ENCODE peak calls at places on chromosomes 4 and X, in nine cellular contexts. O, E, X, F, H, R, Q, Y and N are unnamed samples.

GRCh38 chr4:1746265-1746691 is 25.0 kb downstream of the TACC3 start:
- DNase-seq in E (peak), Y (peak), H (peak), Q (peak), F (peak), X (peak), O (peak), R (peak), N (no peak)

GRCh38 chr4:22077571-22077970 is 129.0 kb upstream of the KCNIP4 start:
- DNase-seq in Q (no peak), E (no peak), Y (no peak), O (no peak), F (no peak), X (no peak), H (no peak), R (no peak), N (no peak)

GRCh38 chrX:133468081-133468480 is 52.8 kb upstream of the GPC4 start:
- DNase-seq in F (no peak), O (no peak), Y (no peak), Q (no peak), X (no peak), E (no peak), R (no peak), H (no peak), N (no peak)

GRCh38 chr4:156547891-156548290 is 423.7 kb downstream of the PDGFC start:
- DNase-seq in E (no peak), F (no peak), O (no peak), Q (no peak), R (no peak), X (no peak), Y (no peak), H (no peak), N (no peak)

GRCh38 chr4:80192937-80193336 is 4.4 kb upstream of the PRDM8 start:
- DNase-seq in R (peak), O (no peak), H (no peak), Y (no peak), Q (no peak), E (no peak), F (no peak), X (no peak), N (no peak)

GRCh38 chr4:103012085-103012484 is 7.4 kb downstream of the SLC9B1 start:
- DNase-seq in Q (no peak), E (no peak), H (no peak), X (no peak), F (no peak), O (no peak), R (peak), Y (no peak), N (peak)

GRCh38 chrX:129600981-129601424 is 53.8 kb downstream of the APLN start:
- DNase-seq in F (no peak), O (no peak), R (peak), Y (peak), Q (peak), E (no peak), H (no peak), X (peak), N (peak)

GRCh38 chrX:134173541-134174272 is 63.3 kb upstream of the CCDC160 start:
- DNase-seq in R (no peak), Y (peak), F (peak), O (no peak), E (no peak), H (no peak), X (peak), Q (no peak), N (no peak)

GRCh38 chr4:39818646-39819045 is 120.7 kb downstream of the UBE2K start:
- DNase-seq in R (no peak), H (no peak), F (no peak), Y (no peak), E (no peak), X (no peak), O (no peak), Q (no peak), N (no peak)

GRCh38 chr4:165865995-165866650 is 6.9 kb upstream of the TLL1 start:
- DNase-seq in H (no peak), O (no peak), X (no peak), R (no peak), F (no peak), Q (no peak), E (no peak), Y (no peak), N (no peak)

GRCh38 chr4:159420162-159421057 is 317.5 kb downstream of the RAPGEF2 start:
- DNase-seq in O (no peak), R (no peak), Y (no peak), E (no peak), Q (no peak), H (no peak), X (no peak), F (no peak), N (no peak)

GRCh38 chr4:3308691-3309090 is 15.9 kb downstream of the RGS12 start:
- DNase-seq in H (peak), F (no peak), Y (no peak), R (no peak), X (no peak), Q (no peak), O (no peak), E (no peak), N (no peak)

GRCh38 chr4:138182838-138183426 is 59.2 kb downstream of the SLC7A11 start:
- DNase-seq in R (peak), E (no peak), H (no peak), X (no peak), O (no peak), F (peak), Q (peak), Y (no peak), N (peak)

GRCh38 chr4:14652522-14652921 is 349.8 kb upstream of the CPEB2 start:
- DNase-seq in F (no peak), Y (no peak), E (no peak), O (no peak), H (no peak), Q (no peak), R (peak), X (no peak), N (no peak)

GRCh38 chr4:54495091-54495490 is 162.7 kb upstream of the KIT start:
- DNase-seq in Y (no peak), F (no peak), O (no peak), X (no peak), R (no peak), E (no peak), Q (no peak), H (no peak), N (no peak)

GRCh38 chr4:78297075-78297815 is 240.1 kb downstream of the FRAS1 start:
- DNase-seq in Q (no peak), Y (no peak), X (no peak), E (no peak), R (peak), H (no peak), O (no peak), F (no peak), N (no peak)

GRCh38 chr4:147727476-147728028 is 4.3 kb upstream of the ARHGAP10 start:
- DNase-seq in R (no peak), O (no peak), X (no peak), H (no peak), Q (no peak), F (no peak), E (no peak), Y (no peak), N (no peak)

GRCh38 chr4:77169496-77169895 is 12.5 kb downstream of the CCNG2 start:
- DNase-seq in Y (no peak), H (no peak), X (no peak), F (no peak), O (no peak), E (no peak), R (peak), Q (no peak), N (no peak)